ENCODE peak calls at places on chromosomes 12 and 14, in six cellular contexts. L is upper lobe of left lung, G is choroid plexus epithelial cell, M is A673, C is brain microvascular endothelial cell, D is epithelial cell of proximal tubule. Y is an unnamed sample.

GRCh38 chr12:24853588-24853987 is 95.3 kb downstream of the BCAT1 start:
- DNase-seq in L (no peak), G (peak; percentile 62), M (peak; percentile 50), C (no peak), D (no peak), Y (peak; percentile 66)

GRCh38 chr12:25248732-25249131 is 2.0 kb downstream of the KRAS start:
- DNase-seq in L (no peak), G (no peak), M (no peak), C (no peak), D (no peak), Y (no peak)

GRCh38 chr12:55572168-55572567 is at the start of gene OR2AP1:
- DNase-seq in L (no peak), G (no peak), M (no peak), C (no peak), D (no peak), Y (no peak)

GRCh38 chr12:122878780-122879612 is 16.9 kb downstream of the VPS37B start:
- DNase-seq in L (peak; percentile 40), G (no peak), M (no peak), C (no peak), D (no peak), Y (no peak)

GRCh38 chr12:1083888-1084262 is 92.9 kb downstream of the ERC1 start:
- DNase-seq in L (no peak), G (peak; percentile 83), M (peak; percentile 84), C (peak; percentile 66), D (no peak), Y (peak; percentile 92)

GRCh38 chr12:6120796-6121473 is 3.5 kb downstream of the VWF start:
- DNase-seq in L (no peak), G (no peak), M (no peak), C (no peak), D (no peak), Y (no peak)

GRCh38 chr12:62530596-62530995 is 64.0 kb downstream of the MON2 start:
- DNase-seq in L (no peak), G (peak; percentile 84), M (no peak), C (peak; percentile 45), D (no peak), Y (peak; percentile 72)

GRCh38 chr12:3225154-3225795 is 148.1 kb downstream of the TSPAN9 start:
- DNase-seq in L (no peak), G (peak; percentile 80), M (peak; percentile 79), C (peak; percentile 76), D (no peak), Y (no peak)

GRCh38 chr12:128425883-128426282 is 158.9 kb downstream of the TMEM132C start:
- DNase-seq in L (no peak), G (no peak), M (no peak), C (no peak), D (no peak), Y (no peak)

GRCh38 chr14:50531595-50532501 is 521 bp downstream of the MAP4K5 start:
- DNase-seq in L (peak; percentile 91), G (peak; percentile 49), M (peak; percentile 65), C (peak; percentile 12), D (no peak), Y (peak; percentile 31)

GRCh38 chr12:85076688-85077430 is 40.7 kb downstream of the LRRIQ1 start:
- DNase-seq in L (no peak), G (peak; percentile 97), M (peak; percentile 80), C (peak; percentile 83), D (peak; percentile 85), Y (peak; percentile 95)

GRCh38 chr14:45199246-45199645 is 53.8 kb downstream of the MIS18BP1 start:
- DNase-seq in L (no peak), G (peak; percentile 73), M (no peak), C (peak; percentile 66), D (peak; percentile 23), Y (peak; percentile 46)

GRCh38 chr12:6384499-6385436 is 806 bp downstream of the LTBR start:
- DNase-seq in L (no peak), G (peak; percentile 20), M (no peak), C (no peak), D (no peak), Y (no peak)

GRCh38 chr12:89709157-89709993 is 737 bp upstream of the ATP2B1 start:
- DNase-seq in L (peak; percentile 100), G (peak; percentile 100), M (peak; percentile 99), C (peak; percentile 98), D (peak; percentile 66), Y (peak; percentile 99)

GRCh38 chr12:117485984-117486839 is 124.8 kb upstream of the NOS1 start:
- DNase-seq in L (no peak), G (no peak), M (no peak), C (no peak), D (no peak), Y (no peak)

GRCh38 chr12:47734725-47735480 is 9.6 kb upstream of the ENDOU start:
- DNase-seq in L (no peak), G (no peak), M (no peak), C (no peak), D (no peak), Y (no peak)

GRCh38 chr12:27583057-27583797 is 59.2 kb downstream of the PPFIBP1 start:
- DNase-seq in L (no peak), G (peak; percentile 78), M (no peak), C (no peak), D (no peak), Y (peak; percentile 45)

GRCh38 chr12:62629413-62629812 is 162.8 kb downstream of the MON2 start:
- DNase-seq in L (no peak), G (no peak), M (no peak), C (no peak), D (no peak), Y (no peak)

GRCh38 chr14:61602733-61603077 is 92.6 kb upstream of the HIF1A start:
- DNase-seq in L (no peak), G (no peak), M (peak; percentile 83), C (no peak), D (no peak), Y (no peak)
- H3K4me3 ChIP-seq in L (no peak overlapping the region), G (no peak overlapping the region), M (peak overlapping the region; percentile 5), C (no peak overlapping the region), D (no peak overlapping the region), Y (no peak overlapping the region)

GRCh38 chr12:95384785-95385184 is 89.2 kb upstream of the METAP2 start:
- DNase-seq in L (no peak), G (no peak), M (no peak), C (no peak), D (no peak), Y (no peak)
- H3K4me3 ChIP-seq in L (no peak overlapping the region), G (no peak overlapping the region), M (no peak overlapping the region), C (no peak overlapping the region), D (no peak overlapping the region), Y (no peak overlapping the region)

DNA sequence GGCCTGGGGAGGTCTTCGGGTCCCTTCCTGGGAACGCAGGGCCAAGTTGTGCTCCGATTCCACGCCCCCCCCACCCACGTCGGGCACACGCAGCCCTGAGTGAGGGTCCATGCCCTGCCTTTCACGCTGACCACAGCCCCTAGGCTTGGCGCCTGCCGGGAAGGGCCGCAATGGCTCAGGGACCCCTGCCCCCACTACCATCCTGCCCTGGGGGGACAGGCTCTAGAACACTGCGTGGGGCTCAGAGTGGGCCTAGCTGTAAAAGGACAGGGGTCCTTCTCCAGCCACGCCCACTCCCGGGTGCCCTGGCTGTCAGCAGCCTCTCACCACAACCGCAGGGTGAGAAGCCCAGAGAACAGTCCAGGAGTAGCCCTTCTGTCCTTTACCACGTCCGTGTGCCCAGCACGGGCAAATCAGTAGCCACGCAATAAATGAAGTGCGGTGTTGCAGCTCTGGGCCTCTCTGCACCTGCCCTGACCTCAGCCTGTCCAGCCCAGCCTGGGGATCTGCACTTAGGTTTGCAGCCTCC is 9.4 kb upstream of the GPR68 start:
- DNase-seq in L (no peak), G (no peak), M (no peak), C (no peak), D (no peak), Y (no peak)
- H3K4me3 ChIP-seq in L (peak overlapping the region; percentile 63), G (peak overlapping the region; percentile 36), M (peak overlapping the region; percentile 53), C (peak overlapping the region; percentile 51), D (peak overlapping the region; percentile 56), Y (peak overlapping the region; percentile 60)

GRCh38 chr12:44775916-44776315 is 100.2 kb downstream of the NELL2 start:
- DNase-seq in L (no peak), G (no peak), M (peak; percentile 89), C (no peak), D (no peak), Y (no peak)

GRCh38 chr12:44779766-44780165 is 96.3 kb downstream of the NELL2 start:
- DNase-seq in L (no peak), G (no peak), M (peak; percentile 34), C (no peak), D (no peak), Y (no peak)

GRCh38 chr12:44774815-44775411 is 101.2 kb downstream of the NELL2 start:
- DNase-seq in L (no peak), G (peak; percentile 2), M (peak; percentile 58), C (no peak), D (no peak), Y (peak; percentile 8)

DNA sequence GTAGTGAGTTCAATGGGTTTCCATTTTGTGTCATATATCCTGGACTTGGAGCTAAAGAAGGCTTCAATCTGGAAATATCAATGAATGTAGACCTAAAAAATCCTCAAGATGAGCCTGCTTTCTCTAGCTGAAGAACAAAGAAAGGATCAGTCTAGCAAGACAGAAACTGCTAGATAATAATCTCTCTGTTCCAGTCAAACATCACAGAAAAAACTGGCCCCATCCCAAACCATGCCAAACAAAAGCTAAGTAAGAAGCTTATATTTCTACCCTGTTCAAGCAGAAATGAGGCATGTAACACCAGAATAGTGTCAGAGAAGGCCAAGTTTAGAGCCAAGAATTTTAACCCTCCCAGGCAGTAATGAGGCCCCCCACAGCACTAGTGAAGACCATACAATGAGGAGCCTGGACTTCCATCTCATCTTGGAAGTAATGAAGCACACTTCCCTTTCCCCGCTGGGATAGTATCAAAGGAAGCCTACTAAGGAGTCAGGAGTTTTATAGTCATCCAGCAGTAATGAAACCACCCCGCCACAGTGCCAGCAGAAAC is 95.8 kb downstream of the NELL2 start:
- DNase-seq in L (no peak), G (no peak), M (peak; percentile 95), C (no peak), D (no peak), Y (no peak)
- H3K4me3 ChIP-seq in L (no peak overlapping the region), G (no peak overlapping the region), M (peak overlapping the region; percentile 2), C (no peak overlapping the region), D (no peak overlapping the region), Y (no peak overlapping the region)

GRCh38 chr14:76413962-76414665 is 38.2 kb downstream of the ESRRB start:
- DNase-seq in L (no peak), G (no peak), M (peak; percentile 15), C (no peak), D (no peak), Y (no peak)
- H3K4me3 ChIP-seq in L (no peak overlapping the region), G (no peak overlapping the region), M (no peak overlapping the region), C (no peak overlapping the region), D (no peak overlapping the region), Y (no peak overlapping the region)

GRCh38 chr14:53963491-53964227 is 7.0 kb upstream of the BMP4 start:
- DNase-seq in L (peak; percentile 84), G (no peak), M (no peak), C (no peak), D (no peak), Y (peak; percentile 37)
- H3K4me3 ChIP-seq in L (peak overlapping the region; percentile 44), G (no peak overlapping the region), M (no peak overlapping the region), C (peak overlapping the region; percentile 29), D (peak overlapping the region; percentile 23), Y (peak overlapping the region; percentile 47)

DNA sequence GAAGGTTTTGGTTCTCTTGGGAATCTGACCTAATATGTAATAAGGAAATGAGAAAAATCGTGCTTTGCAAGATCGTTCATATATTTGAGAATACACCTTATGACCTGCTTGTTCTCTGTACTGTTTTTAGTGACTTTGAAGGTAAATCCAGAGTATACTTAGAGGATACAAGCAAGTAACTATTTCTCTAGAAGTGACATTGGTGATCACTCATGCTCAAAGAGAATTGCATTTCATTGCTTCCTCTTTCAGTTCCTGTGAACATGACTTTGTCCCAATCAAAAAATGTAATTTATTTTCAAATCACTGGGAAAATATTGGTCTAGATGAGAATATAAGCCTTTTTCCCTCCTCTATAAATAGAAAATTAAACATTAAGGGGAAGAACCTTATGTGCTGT is 2.7 kb downstream of the KTN1 start:
- DNase-seq in L (no peak), G (no peak), M (no peak), C (no peak), D (no peak), Y (no peak)
- H3K4me3 ChIP-seq in L (no peak overlapping the region), G (no peak overlapping the region), M (peak overlapping the region; percentile 92), C (no peak overlapping the region), D (no peak overlapping the region), Y (no peak overlapping the region)

Y was measured in fibroblast of the aortic adventitia.